ENCODE peak calls at places on chromosomes 6 and 20, in ten cellular contexts. R, G, D, J, N, Y, Z, S, W and A are unnamed samples. For H3K4me1, the result is how much of the 10 kb centered on the place peaks cover.

GRCh38 chr6:127877231-127877630 is 23.6 kb downstream of the THEMIS start:
- DNase-seq in W (no peak), D (no peak), J (no peak), R (no peak), S (no peak), G (no peak), Y (no peak), N (no peak), Z (no peak), A (no peak)

GRCh38 chr20:4697874-4698221 is 23.9 kb upstream of the PRND start:
- DNase-seq in N (no peak), G (no peak), J (no peak), S (no peak), Y (no peak), D (no peak), Z (peak), R (no peak), W (no peak), A (no peak)

GRCh38 chr6:37622639-37623038 is 75.0 kb downstream of the MDGA1 start:
- DNase-seq in D (no peak), R (no peak), Y (no peak), Z (no peak), N (no peak), S (no peak), W (no peak), J (peak), G (no peak), A (no peak)

GRCh38 chr6:159152014-159152413 is 17.2 kb upstream of the FNDC1 start:
- DNase-seq in D (no peak), W (no peak), J (no peak), S (no peak), G (no peak), Z (no peak), N (no peak), Y (no peak), R (no peak), A (no peak)

GRCh38 chr6:14665827-14666724 is 548.5 kb downstream of the CD83 start:
- DNase-seq in N (no peak), R (no peak), Z (peak), S (no peak), Y (peak), W (no peak), G (no peak), J (no peak), D (no peak), A (no peak)

GRCh38 chr6:144834426-144835038 is 549.4 kb downstream of the UTRN start:
- DNase-seq in Z (no peak), Y (no peak), S (no peak), W (no peak), J (no peak), G (no peak), N (no peak), R (no peak), D (no peak), A (no peak)

GRCh38 chr6:139369068-139369467 is 5.4 kb downstream of the CITED2 start:
- DNase-seq in G (no peak), J (no peak), Y (no peak), Z (no peak), N (no peak), S (no peak), W (no peak), R (no peak), D (peak), A (no peak)

GRCh38 chr20:6492396-6493055 is 275.0 kb upstream of the BMP2 start:
- DNase-seq in J (no peak), W (no peak), G (no peak), R (no peak), S (no peak), Z (no peak), D (peak), Y (no peak), N (no peak), A (no peak)

GRCh38 chr20:24502184-24502583 is 32.8 kb downstream of the SYNDIG1 start:
- DNase-seq in N (no peak), D (no peak), Y (no peak), Z (peak), R (no peak), W (no peak), S (no peak), G (no peak), J (no peak), A (no peak)

GRCh38 chr20:13873814-13874213 is 89.0 kb downstream of the NDUFAF5 start:
- DNase-seq in W (no peak), Y (no peak), Z (no peak), N (no peak), S (no peak), G (no peak), R (no peak), D (no peak), J (no peak), A (no peak)

GRCh38 chr6:31400467-31401289 is 2.7 kb upstream of the MICA start:
- DNase-seq in W (peak), R (peak), D (peak), G (peak), Z (peak), S (peak), Y (peak), N (peak), J (peak), A (no peak)

GRCh38 chr6:165987483-165988305 is 180.0 kb downstream of the TBXT start:
- DNase-seq in N (peak), Z (peak), J (no peak), G (no peak), S (peak), D (no peak), R (no peak), W (peak), Y (peak), A (no peak)

GRCh38 chr20:25389858-25390537 is 637 bp downstream of the ABHD12 start:
- DNase-seq in S (peak), W (peak), N (peak), J (no peak), R (peak), Y (peak), G (no peak), Z (peak), D (peak), A (no peak)

DNA sequence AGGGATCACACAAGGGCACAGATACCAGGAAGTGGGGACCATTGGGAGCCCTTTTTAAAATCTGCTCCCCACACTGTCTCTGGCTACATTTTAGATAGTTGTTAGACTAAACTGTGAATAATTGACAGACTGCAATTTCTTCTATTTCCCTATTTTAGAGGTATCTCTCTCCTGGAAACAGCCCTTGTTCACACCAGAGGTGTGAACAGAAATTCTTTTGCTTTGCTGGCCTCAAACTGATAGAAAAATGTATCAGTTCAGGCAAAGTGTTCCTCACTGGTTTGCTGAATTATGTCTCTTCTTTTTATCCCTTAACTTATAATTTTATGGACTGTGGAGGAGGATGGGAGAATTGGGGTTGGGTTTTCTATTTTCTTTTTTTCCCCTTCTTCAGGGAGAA is 513.1 kb upstream of the SULF2 start:
- DNase-seq in G (no peak), W (no peak), S (no peak), J (no peak), R (no peak), Z (no peak), N (no peak), Y (no peak), D (no peak), A (no peak)
- H3K27ac ChIP-seq in G (no peak), W (no peak), S (no peak), J (no peak), R (no peak), Z (no peak), N (no peak), Y (no peak), D (peak), A (no peak)

GRCh38 chr6:66522864-66523263 is 815.8 kb upstream of the EYS start:
- DNase-seq in W (no peak), G (no peak), D (no peak), N (no peak), J (no peak), S (no peak), Z (no peak), R (no peak), Y (no peak), A (no peak)
- H3K4me1 ChIP-seq in W (under half), G (under half), D (under half), N (under half), J (under half), S (under half), Z (under half), R (under half), Y (under half), A (under half)

GRCh38 chr20:18724077-18724476 is 89.5 kb upstream of the SCP2D1 start:
- DNase-seq in S (no peak), N (no peak), W (no peak), J (no peak), G (no peak), Y (no peak), Z (no peak), R (no peak), D (no peak), A (no peak)
- H3K27ac ChIP-seq in S (no peak), N (no peak), W (no peak), J (no peak), G (no peak), Y (no peak), Z (no peak), R (no peak), D (no peak), A (no peak)

GRCh38 chr6:70129341-70129740 is 173.5 kb downstream of the COL9A1 start:
- DNase-seq in W (no peak), Z (no peak), N (no peak), R (no peak), D (no peak), S (no peak), J (no peak), G (no peak), Y (no peak), A (no peak)

GRCh38 chr6:70133246-70133645 is 169.6 kb downstream of the COL9A1 start:
- DNase-seq in D (no peak), Y (no peak), N (no peak), R (no peak), S (no peak), J (no peak), W (no peak), Z (no peak), G (no peak), A (no peak)

GRCh38 chr6:70130865-70131264 is 172.0 kb downstream of the COL9A1 start:
- DNase-seq in R (no peak), Y (no peak), G (no peak), J (no peak), S (no peak), W (no peak), D (no peak), N (no peak), Z (no peak), A (no peak)

GRCh38 chr6:70134542-70134941 is 168.3 kb downstream of the COL9A1 start:
- DNase-seq in N (no peak), D (no peak), G (no peak), S (no peak), J (no peak), Y (no peak), W (no peak), Z (no peak), R (no peak), A (no peak)

DNA sequence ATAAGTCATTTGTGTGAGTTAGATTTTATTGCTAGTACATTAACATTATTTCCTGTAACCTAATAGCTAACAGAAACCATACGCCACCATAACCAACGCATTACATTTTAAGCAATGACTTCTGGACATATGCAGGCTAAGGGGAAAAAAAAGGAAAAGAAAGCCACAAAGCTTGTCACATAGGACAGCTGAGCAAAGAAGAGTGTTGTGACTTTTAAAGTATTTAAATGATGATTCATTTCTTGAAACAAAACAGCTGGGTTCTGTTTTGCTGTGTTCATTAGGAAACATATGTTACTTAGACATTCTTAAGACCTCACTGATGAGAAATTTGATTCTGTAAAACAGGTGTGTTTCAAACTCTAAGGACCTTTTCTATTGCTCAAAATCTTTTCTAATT is 171.4 kb downstream of the COL9A1 start:
- DNase-seq in J (no peak), N (no peak), Y (no peak), W (no peak), Z (no peak), R (no peak), D (no peak), G (no peak), S (no peak), A (no peak)
- H3K4me1 ChIP-seq in J (under half), N (under half), Y (under half), W (under half), Z (under half), R (under half), D (under half), G (under half), S (under half), A (under half)

DNA sequence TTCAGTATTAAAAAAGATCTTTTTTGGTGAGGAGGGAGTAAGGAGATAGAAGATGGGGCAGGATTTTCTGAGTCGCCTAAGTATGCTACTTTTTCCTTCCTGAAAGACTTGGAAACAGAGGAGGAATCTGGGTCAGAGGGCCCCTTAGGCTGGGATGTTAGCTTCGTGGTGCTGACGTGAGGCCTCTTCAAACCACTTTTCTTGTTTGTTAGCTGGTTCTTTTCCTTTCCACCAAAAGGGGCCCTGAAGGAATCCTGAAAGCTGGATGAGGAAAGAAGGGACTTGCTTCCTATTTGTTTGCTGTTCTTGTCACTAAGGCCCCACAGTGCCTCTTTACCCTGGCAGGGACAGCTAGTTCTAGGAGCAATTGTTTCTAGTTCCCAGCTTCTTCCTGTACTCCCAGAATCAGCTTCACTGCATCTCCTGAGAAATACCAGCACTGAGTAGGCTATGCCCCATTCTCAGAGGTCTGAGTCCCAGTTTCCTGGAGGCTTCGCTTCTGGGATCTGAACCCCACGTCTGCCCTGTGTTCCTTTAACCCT is 2.2 kb upstream of the IL20RA start:
- DNase-seq in N (no peak), Y (peak), S (no peak), D (no peak), Z (no peak), G (no peak), R (no peak), W (no peak), J (no peak), A (no peak)
- H3K27ac ChIP-seq in N (no peak), Y (peak), S (no peak), D (no peak), Z (no peak), G (no peak), R (no peak), W (no peak), J (no peak), A (no peak)

DNA sequence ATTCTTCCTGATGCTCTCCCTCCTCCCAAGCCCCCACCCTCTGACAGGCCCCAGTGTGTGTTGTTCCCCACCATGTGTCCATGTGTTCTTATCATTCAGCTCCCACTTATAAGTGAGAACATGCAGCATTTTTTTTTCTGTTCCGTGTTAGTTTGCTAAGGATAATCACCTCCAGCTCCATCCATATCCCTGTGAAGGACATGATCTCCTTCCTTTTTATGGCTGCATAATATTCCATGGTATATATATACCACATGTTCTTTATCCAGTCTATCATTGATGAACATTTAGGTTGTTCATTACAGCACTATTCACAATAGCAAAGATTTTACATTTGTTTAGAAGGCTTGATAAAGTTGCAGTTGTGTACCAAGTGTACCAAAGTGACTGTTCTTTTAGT is 57.9 kb downstream of the KCNS1 start:
- DNase-seq in W (no peak), R (no peak), J (no peak), N (no peak), G (no peak), S (no peak), Y (no peak), D (no peak), Z (no peak), A (no peak)
- H3K4me1 ChIP-seq in W (under half), R (under half), J (under half), N (under half), G (under half), S (under half), Y (under half), D (under half), Z (under half), A (under half)